ENCODE peak calls at places on chromosomes 12 and 14, in ten cellular contexts. A is prostate gland; T is A549; D is IMR-90; Y is tibial artery; I is naive thymus-derived CD4-positive, alpha-beta T cell; B is suprapubic skin; W is Panc1; G is HCT116; X is tibial nerve. U is an unnamed sample.

GRCh38 chr14:59675394-59675793 is 98.8 kb upstream of the CCDC175 start:
- DNase-seq in D (no peak), A (no peak), T (no peak), B (no peak), Y (no peak), I (no peak), X (no peak), G (no peak), W (no peak), U (no peak)

GRCh38 chr14:105047283-105048016 is 17.8 kb downstream of the GPR132 start:
- DNase-seq in T (no peak), G (no peak), I (no peak), D (no peak), X (no peak), Y (peak; percentile 19), B (no peak), A (no peak), W (no peak), U (no peak)

GRCh38 chr12:108616941-108617858 is 16.5 kb downstream of the SELPLG start:
- DNase-seq in X (no peak), Y (peak; percentile 41), G (no peak), D (no peak), B (no peak), T (no peak), A (no peak), W (no peak), I (no peak), U (no peak)

GRCh38 chr12:50073712-50074111 is 11.4 kb upstream of the SMARCD1 start:
- DNase-seq in I (no peak), X (no peak), G (no peak), W (no peak), D (no peak), A (no peak), T (no peak), B (no peak), Y (no peak), U (no peak)

GRCh38 chr14:72704507-72704906 is 189.4 kb downstream of the DPF3 start:
- DNase-seq in B (no peak), W (no peak), I (no peak), T (no peak), Y (no peak), X (no peak), D (no peak), G (no peak), A (no peak), U (no peak)

GRCh38 chr14:95533822-95534221 is 1.0 kb upstream of the GLRX5 start:
- DNase-seq in A (no peak), D (no peak), W (no peak), I (no peak), T (no peak), B (no peak), Y (no peak), G (no peak), X (no peak), U (no peak)

GRCh38 chr12:106647793-106648514 is 65.2 kb downstream of the RFX4 start:
- DNase-seq in T (no peak), A (no peak), G (no peak), Y (no peak), W (no peak), X (no peak), B (no peak), I (no peak), D (no peak), U (no peak)

GRCh38 chr12:46154221-46154975 is 114.4 kb downstream of the SLC38A1 start:
- DNase-seq in G (peak; percentile 3), I (no peak), X (no peak), Y (no peak), A (no peak), D (peak; percentile 81), T (peak; percentile 64), W (peak; percentile 62), B (no peak), U (no peak)

GRCh38 chr14:100769035-100769939 is 42.6 kb downstream of the DLK1 start:
- DNase-seq in W (no peak), X (no peak), G (no peak), B (no peak), Y (no peak), I (no peak), D (no peak), T (no peak), A (no peak), U (no peak)

GRCh38 chr12:121128908-121129704 is 3.6 kb upstream of the P2RX7 start:
- DNase-seq in Y (peak; percentile 87), A (peak; percentile 13), X (peak; percentile 80), I (peak; percentile 74), T (peak; percentile 55), D (peak; percentile 27), G (no peak), W (no peak), B (peak; percentile 90), U (peak; percentile 77)

GRCh38 chr14:81313775-81314429 is 86.2 kb downstream of the STON2 start:
- DNase-seq in W (no peak), T (no peak), I (no peak), G (no peak), A (no peak), B (no peak), X (no peak), Y (no peak), D (no peak), U (no peak)

GRCh38 chr12:89494411-89495231 is 30.0 kb downstream of the GALNT4 start:
- DNase-seq in G (no peak), B (no peak), T (no peak), X (no peak), A (no peak), I (no peak), W (no peak), D (peak; percentile 81), Y (no peak), U (no peak)

GRCh38 chr12:118103601-118104382 is at the start of gene VSIG10:
- DNase-seq in T (peak; percentile 81), B (peak; percentile 85), W (no peak), D (peak; percentile 53), X (peak; percentile 27), I (peak; percentile 10), A (peak; percentile 70), Y (peak; percentile 71), G (no peak), U (peak; percentile 67)

GRCh38 chr14:78130356-78130755 is 39.8 kb upstream of the NRXN3 start:
- DNase-seq in Y (no peak), G (no peak), W (no peak), D (no peak), B (no peak), I (no peak), A (no peak), X (no peak), T (no peak), U (no peak)

GRCh38 chr12:15982471-15982870 is 71.3 kb downstream of the DERA start:
- DNase-seq in A (no peak), I (no peak), T (peak; percentile 18), Y (no peak), D (peak; percentile 67), B (no peak), X (no peak), W (no peak), G (no peak), U (no peak)

GRCh38 chr12:107775093-107775721 is 703 bp downstream of the ASCL4 start:
- DNase-seq in I (no peak), X (no peak), B (no peak), Y (no peak), T (no peak), A (no peak), G (no peak), W (no peak), D (no peak), U (no peak)

GRCh38 chr12:93572712-93573551 is 457 bp downstream of the SOCS2 start:
- DNase-seq in B (peak; percentile 81), W (no peak), A (no peak), G (no peak), X (no peak), Y (peak; percentile 29), D (peak; percentile 23), T (no peak), I (peak; percentile 34), U (peak; percentile 31)

GRCh38 chr12:76685246-76685678 is 78.7 kb upstream of the ZDHHC17 start:
- DNase-seq in Y (no peak), A (no peak), X (no peak), I (no peak), T (peak; percentile 18), D (peak; percentile 55), W (no peak), G (no peak), B (no peak), U (peak; percentile 34)

GRCh38 chr12:32240210-32240609 is 133.6 kb downstream of the BICD1 start:
- DNase-seq in T (no peak), W (no peak), X (no peak), G (no peak), D (no peak), A (no peak), B (no peak), I (no peak), Y (no peak), U (no peak)
- H3K27ac ChIP-seq in T (no peak overlapping the region), W (no peak overlapping the region), X (no peak overlapping the region), G (no peak overlapping the region), D (no peak overlapping the region), A (no peak overlapping the region), B (no peak overlapping the region), I (no peak overlapping the region), Y (no peak overlapping the region), U (no peak overlapping the region)

DNA sequence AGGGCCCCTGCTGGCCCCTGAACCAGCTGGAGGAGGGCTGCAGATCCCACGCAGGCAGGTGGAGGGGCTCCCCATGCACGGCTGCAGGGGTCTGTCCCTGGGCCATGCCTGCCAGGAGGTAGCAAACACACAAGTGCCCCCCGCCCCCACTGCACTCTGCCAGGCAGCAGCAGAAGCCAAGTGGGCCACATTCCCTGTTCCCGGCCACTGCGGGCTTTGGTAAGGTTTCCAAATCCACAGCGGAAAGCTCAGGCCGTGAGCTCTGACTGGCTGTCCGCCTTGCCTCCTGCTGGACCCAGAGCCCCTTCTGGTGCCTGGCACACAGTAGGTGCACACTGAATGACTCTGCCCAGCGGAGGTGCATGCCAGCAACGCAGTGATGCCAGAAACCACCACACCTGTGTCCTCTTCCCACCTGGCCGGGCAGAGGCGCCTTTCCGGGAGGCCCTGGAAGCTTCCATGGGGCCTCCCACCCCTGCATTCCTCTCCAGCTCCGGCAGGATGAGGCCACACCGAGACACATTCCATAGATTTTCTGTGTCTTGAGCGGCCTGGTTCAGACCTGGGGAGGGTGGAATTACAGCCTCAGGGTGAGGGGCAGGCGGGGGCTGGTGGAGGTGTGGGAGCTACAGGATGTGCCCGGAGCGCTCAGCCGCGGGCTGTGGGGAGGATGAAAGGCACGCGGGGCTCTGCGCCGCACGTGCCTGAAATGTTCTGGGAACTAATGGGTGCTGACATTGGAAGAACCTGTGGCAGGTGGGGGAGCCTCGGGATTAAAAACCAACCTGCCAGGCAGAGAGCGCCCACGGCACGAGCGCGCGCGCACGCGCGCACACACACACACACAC is 67.0 kb downstream of the NCOR2 start:
- DNase-seq in A (no peak), B (no peak), Y (no peak), W (no peak), X (no peak), T (no peak), I (no peak), D (peak; percentile 57), G (no peak), U (no peak)
- H3K4me1 ChIP-seq in A (peaks cover 44% of the 10 kb centered on the region), B (peaks cover 87% of the 10 kb centered on the region), Y (peaks cover 83% of the 10 kb centered on the region), W (peaks cover 70% of the 10 kb centered on the region), X (peaks cover 70% of the 10 kb centered on the region), T (peaks cover 23% of the 10 kb centered on the region), I (no peaks in the 10 kb centered on the region), D (peaks cover 34% of the 10 kb centered on the region), G (peaks cover 23% of the 10 kb centered on the region), U (peaks cover 40% of the 10 kb centered on the region)

GRCh38 chr12:6950401-6950801 is 755 bp upstream of the PTPN6 start:
- DNase-seq in X (no peak), I (no peak), Y (no peak), T (no peak), A (no peak), G (no peak), B (no peak), D (no peak), W (no peak), U (no peak)
- H3K27ac ChIP-seq in X (no peak overlapping the region), I (peak overlapping the region; percentile 95), Y (no peak overlapping the region), T (no peak overlapping the region), A (no peak overlapping the region), G (no peak overlapping the region), B (no peak overlapping the region), D (no peak overlapping the region), W (no peak overlapping the region), U (no peak overlapping the region)

GRCh38 chr12:68901551-68901950 is 31.4 kb downstream of the CPM start:
- DNase-seq in D (no peak), W (no peak), I (no peak), T (no peak), A (no peak), Y (no peak), B (no peak), G (no peak), X (no peak), U (no peak)
- H3K4me1 ChIP-seq in D (peaks cover 2% of the 10 kb centered on the region), W (no peaks in the 10 kb centered on the region), I (no peaks in the 10 kb centered on the region), T (peaks cover 7% of the 10 kb centered on the region), A (no peaks in the 10 kb centered on the region), Y (no peaks in the 10 kb centered on the region), B (peaks cover 5% of the 10 kb centered on the region), G (no peaks in the 10 kb centered on the region), X (no peaks in the 10 kb centered on the region), U (no peaks in the 10 kb centered on the region)

U was measured in uterus.